ENCODE peak calls at places on chromosome 18, in four cellular contexts. X is H9; Z is stimulated activated CD8-positive, alpha-beta memory T cell treated with anti-CD3 and anti-CD28 coated beads, Interleukin-15, amount 100 ng/mL, for 24 hours; E is activated CD4-positive, CD25-positive, alpha-beta regulatory T cell treated with anti-CD3 and anti-CD28 coated beads, Interleukin-2, amount 50 U/mL, for 16 hours. S is an unnamed sample.

GRCh38 chr18:23701017-23701416 is 11.8 kb downstream of the LAMA3 start:
- DNase-seq in X (no peak), Z (no peak), E (no peak), S (no peak)

GRCh38 chr18:45332911-45333310 is 282.4 kb upstream of the SLC14A2 start:
- DNase-seq in X (no peak), Z (no peak), E (no peak), S (no peak)

GRCh38 chr18:7789853-7790552 is 222.9 kb downstream of the PTPRM start:
- DNase-seq in X (peak), Z (no peak), E (no peak), S (no peak)

GRCh38 chr18:76756491-76757288 is 65.7 kb upstream of the ZNF236 start:
- DNase-seq in X (no peak), Z (no peak), E (no peak), S (no peak)

GRCh38 chr18:67730884-67731283 is 214.4 kb upstream of the DSEL start:
- DNase-seq in X (no peak), Z (no peak), E (no peak), S (no peak)

GRCh38 chr18:12336251-12336650 is 28.2 kb downstream of the TUBB6 start:
- DNase-seq in X (peak), Z (no peak), E (no peak), S (no peak)

GRCh38 chr18:8854962-8855361 is 149.6 kb downstream of the MTCL1 start:
- DNase-seq in X (no peak), Z (no peak), E (no peak), S (no peak)

GRCh38 chr18:77567202-77567601 is 317.6 kb downstream of the GALR1 start:
- DNase-seq in X (no peak), Z (no peak), E (no peak), S (no peak)

GRCh38 chr18:23158884-23159820 is 23.9 kb downstream of the CABLES1 start:
- DNase-seq in X (no peak), Z (no peak), E (no peak), S (no peak)

GRCh38 chr18:10378688-10379465 is 75.6 kb upstream of the APCDD1 start:
- DNase-seq in X (no peak), Z (no peak), E (no peak), S (no peak)